ENCODE peak calls at places on chromosomes 7 and 10, in six cellular contexts. One of them, this sample, is unnamed.
A peak's percentile ranks its signal among the peaks of the same experiment; 100 is the strongest.

GRCh38 chr10:93790454-93790853 is 32.7 kb downstream of the LGI1 start:
- DNase-seq in brain microvascular endothelial cell: no peak
- DNase-seq in OCI-LY7: no peak
- DNase-seq in activated CD4-positive, alpha-beta T cell treated with anti-CD3 and anti-CD28 coated beads for 36 hours: no peak
- DNase-seq in activated CD8-positive, alpha-beta memory T cell treated with anti-CD3 and anti-CD28 coated beads for 48 hours: no peak
- DNase-seq in CD8-positive, alpha-beta memory T cell: no peak
- DNase-seq in this sample: no peak

GRCh38 chr10:15436696-15437095 is 65.6 kb upstream of the FAM171A1 start:
- DNase-seq in brain microvascular endothelial cell: peak; percentile 56
- DNase-seq in OCI-LY7: no peak
- DNase-seq in activated CD4-positive, alpha-beta T cell treated with anti-CD3 and anti-CD28 coated beads for 36 hours: no peak
- DNase-seq in activated CD8-positive, alpha-beta memory T cell treated with anti-CD3 and anti-CD28 coated beads for 48 hours: no peak
- DNase-seq in CD8-positive, alpha-beta memory T cell: no peak
- DNase-seq in this sample: no peak

GRCh38 chr10:132208489-132209050 is 21.8 kb downstream of the DPYSL4 start:
- DNase-seq in brain microvascular endothelial cell: no peak
- DNase-seq in OCI-LY7: no peak
- DNase-seq in activated CD4-positive, alpha-beta T cell treated with anti-CD3 and anti-CD28 coated beads for 36 hours: no peak
- DNase-seq in activated CD8-positive, alpha-beta memory T cell treated with anti-CD3 and anti-CD28 coated beads for 48 hours: no peak
- DNase-seq in CD8-positive, alpha-beta memory T cell: no peak
- DNase-seq in this sample: no peak

GRCh38 chr10:102781089-102781920 is 37.6 kb downstream of the WBP1L start:
- DNase-seq in brain microvascular endothelial cell: no peak
- DNase-seq in OCI-LY7: no peak
- DNase-seq in activated CD4-positive, alpha-beta T cell treated with anti-CD3 and anti-CD28 coated beads for 36 hours: no peak
- DNase-seq in activated CD8-positive, alpha-beta memory T cell treated with anti-CD3 and anti-CD28 coated beads for 48 hours: no peak
- DNase-seq in CD8-positive, alpha-beta memory T cell: no peak
- DNase-seq in this sample: no peak

GRCh38 chr7:30556854-30557644 is 37.6 kb upstream of the GARS1 start:
- DNase-seq in brain microvascular endothelial cell: peak; percentile 27
- DNase-seq in OCI-LY7: no peak
- DNase-seq in activated CD4-positive, alpha-beta T cell treated with anti-CD3 and anti-CD28 coated beads for 36 hours: no peak
- DNase-seq in activated CD8-positive, alpha-beta memory T cell treated with anti-CD3 and anti-CD28 coated beads for 48 hours: no peak
- DNase-seq in CD8-positive, alpha-beta memory T cell: no peak
- DNase-seq in this sample: no peak

GRCh38 chr7:45421096-45421495 is 153.1 kb upstream of the ADCY1 start:
- DNase-seq in brain microvascular endothelial cell: no peak
- DNase-seq in OCI-LY7: no peak
- DNase-seq in activated CD4-positive, alpha-beta T cell treated with anti-CD3 and anti-CD28 coated beads for 36 hours: no peak
- DNase-seq in activated CD8-positive, alpha-beta memory T cell treated with anti-CD3 and anti-CD28 coated beads for 48 hours: no peak
- DNase-seq in CD8-positive, alpha-beta memory T cell: no peak
- DNase-seq in this sample: no peak

GRCh38 chr10:76736392-76736791 is 901.2 kb downstream of the KCNMA1 start:
- DNase-seq in brain microvascular endothelial cell: no peak
- DNase-seq in OCI-LY7: no peak
- DNase-seq in activated CD4-positive, alpha-beta T cell treated with anti-CD3 and anti-CD28 coated beads for 36 hours: no peak
- DNase-seq in activated CD8-positive, alpha-beta memory T cell treated with anti-CD3 and anti-CD28 coated beads for 48 hours: no peak
- DNase-seq in CD8-positive, alpha-beta memory T cell: peak; percentile 12
- DNase-seq in this sample: no peak

GRCh38 chr7:139886206-139886605 is 57.1 kb downstream of the TBXAS1 start:
- DNase-seq in brain microvascular endothelial cell: no peak
- DNase-seq in OCI-LY7: no peak
- DNase-seq in activated CD4-positive, alpha-beta T cell treated with anti-CD3 and anti-CD28 coated beads for 36 hours: no peak
- DNase-seq in activated CD8-positive, alpha-beta memory T cell treated with anti-CD3 and anti-CD28 coated beads for 48 hours: no peak
- DNase-seq in CD8-positive, alpha-beta memory T cell: no peak
- DNase-seq in this sample: no peak

GRCh38 chr7:34696415-34696814 is 38.4 kb downstream of the NPSR1 start:
- DNase-seq in brain microvascular endothelial cell: no peak
- DNase-seq in OCI-LY7: no peak
- DNase-seq in activated CD4-positive, alpha-beta T cell treated with anti-CD3 and anti-CD28 coated beads for 36 hours: no peak
- DNase-seq in activated CD8-positive, alpha-beta memory T cell treated with anti-CD3 and anti-CD28 coated beads for 48 hours: no peak
- DNase-seq in CD8-positive, alpha-beta memory T cell: no peak
- DNase-seq in this sample: no peak

GRCh38 chr10:29873941-29874340 is 185.4 kb downstream of the JCAD start:
- DNase-seq in brain microvascular endothelial cell: peak; percentile 31
- DNase-seq in OCI-LY7: no peak
- DNase-seq in activated CD4-positive, alpha-beta T cell treated with anti-CD3 and anti-CD28 coated beads for 36 hours: no peak
- DNase-seq in activated CD8-positive, alpha-beta memory T cell treated with anti-CD3 and anti-CD28 coated beads for 48 hours: no peak
- DNase-seq in CD8-positive, alpha-beta memory T cell: no peak
- DNase-seq in this sample: no peak

GRCh38 chr7:71625534-71625933 is 493.6 kb downstream of the GALNT17 start:
- DNase-seq in brain microvascular endothelial cell: no peak
- DNase-seq in OCI-LY7: no peak
- DNase-seq in activated CD4-positive, alpha-beta T cell treated with anti-CD3 and anti-CD28 coated beads for 36 hours: no peak
- DNase-seq in activated CD8-positive, alpha-beta memory T cell treated with anti-CD3 and anti-CD28 coated beads for 48 hours: no peak
- DNase-seq in CD8-positive, alpha-beta memory T cell: no peak
- DNase-seq in this sample: no peak

GRCh38 chr10:80596391-80597257 is 58.9 kb downstream of the SH2D4B start:
- DNase-seq in brain microvascular endothelial cell: peak; percentile 50
- DNase-seq in OCI-LY7: peak; percentile 57
- DNase-seq in activated CD4-positive, alpha-beta T cell treated with anti-CD3 and anti-CD28 coated beads for 36 hours: peak; percentile 51
- DNase-seq in activated CD8-positive, alpha-beta memory T cell treated with anti-CD3 and anti-CD28 coated beads for 48 hours: no peak
- DNase-seq in CD8-positive, alpha-beta memory T cell: peak; percentile 19
- DNase-seq in this sample: no peak

GRCh38 chr7:152435384-152436278 is at the start of gene KMT2C:
- DNase-seq in brain microvascular endothelial cell: peak; percentile 13
- DNase-seq in OCI-LY7: peak; percentile 58
- DNase-seq in activated CD4-positive, alpha-beta T cell treated with anti-CD3 and anti-CD28 coated beads for 36 hours: peak; percentile 71
- DNase-seq in activated CD8-positive, alpha-beta memory T cell treated with anti-CD3 and anti-CD28 coated beads for 48 hours: peak; percentile 10
- DNase-seq in CD8-positive, alpha-beta memory T cell: peak; percentile 54
- DNase-seq in this sample: no peak

GRCh38 chr10:56782503-56782902 is 421.4 kb upstream of the ZWINT start:
- DNase-seq in brain microvascular endothelial cell: no peak
- DNase-seq in OCI-LY7: no peak
- DNase-seq in activated CD4-positive, alpha-beta T cell treated with anti-CD3 and anti-CD28 coated beads for 36 hours: no peak
- DNase-seq in activated CD8-positive, alpha-beta memory T cell treated with anti-CD3 and anti-CD28 coated beads for 48 hours: no peak
- DNase-seq in CD8-positive, alpha-beta memory T cell: no peak
- DNase-seq in this sample: no peak

GRCh38 chr7:92632791-92633190 is 42.6 kb upstream of the FAM133B start:
- DNase-seq in brain microvascular endothelial cell: no peak
- DNase-seq in OCI-LY7: no peak
- DNase-seq in activated CD4-positive, alpha-beta T cell treated with anti-CD3 and anti-CD28 coated beads for 36 hours: no peak
- DNase-seq in activated CD8-positive, alpha-beta memory T cell treated with anti-CD3 and anti-CD28 coated beads for 48 hours: no peak
- DNase-seq in CD8-positive, alpha-beta memory T cell: no peak
- DNase-seq in this sample: no peak

GRCh38 chr10:46549171-46550075 is 7.0 kb downstream of the GPRIN2 start:
- DNase-seq in brain microvascular endothelial cell: no peak
- DNase-seq in OCI-LY7: no peak
- DNase-seq in activated CD4-positive, alpha-beta T cell treated with anti-CD3 and anti-CD28 coated beads for 36 hours: no peak
- DNase-seq in activated CD8-positive, alpha-beta memory T cell treated with anti-CD3 and anti-CD28 coated beads for 48 hours: no peak
- DNase-seq in CD8-positive, alpha-beta memory T cell: no peak
- DNase-seq in this sample: no peak

GRCh38 chr10:21184216-21184615 is 287.1 kb upstream of the NEBL start:
- DNase-seq in brain microvascular endothelial cell: peak; percentile 52
- DNase-seq in OCI-LY7: no peak
- DNase-seq in activated CD4-positive, alpha-beta T cell treated with anti-CD3 and anti-CD28 coated beads for 36 hours: no peak
- DNase-seq in activated CD8-positive, alpha-beta memory T cell treated with anti-CD3 and anti-CD28 coated beads for 48 hours: no peak
- DNase-seq in CD8-positive, alpha-beta memory T cell: no peak
- DNase-seq in this sample: no peak

GRCh38 chr10:71078454-71079145 is 133.8 kb upstream of the UNC5B start:
- DNase-seq in brain microvascular endothelial cell: no peak
- DNase-seq in OCI-LY7: no peak
- DNase-seq in activated CD4-positive, alpha-beta T cell treated with anti-CD3 and anti-CD28 coated beads for 36 hours: peak; percentile 1
- DNase-seq in activated CD8-positive, alpha-beta memory T cell treated with anti-CD3 and anti-CD28 coated beads for 48 hours: no peak
- DNase-seq in CD8-positive, alpha-beta memory T cell: no peak
- DNase-seq in this sample: peak; percentile 36

GRCh38 chr7:12111461-12112405 is 99.4 kb upstream of the TMEM106B start:
- DNase-seq in brain microvascular endothelial cell: no peak
- DNase-seq in OCI-LY7: no peak
- DNase-seq in activated CD4-positive, alpha-beta T cell treated with anti-CD3 and anti-CD28 coated beads for 36 hours: peak; percentile 32
- DNase-seq in activated CD8-positive, alpha-beta memory T cell treated with anti-CD3 and anti-CD28 coated beads for 48 hours: no peak
- DNase-seq in CD8-positive, alpha-beta memory T cell: peak; percentile 4
- DNase-seq in this sample: no peak

GRCh38 chr7:66720571-66720970 is 20.0 kb upstream of the RABGEF1 start:
- DNase-seq in brain microvascular endothelial cell: no peak
- DNase-seq in OCI-LY7: peak; percentile 8
- DNase-seq in activated CD4-positive, alpha-beta T cell treated with anti-CD3 and anti-CD28 coated beads for 36 hours: no peak
- DNase-seq in activated CD8-positive, alpha-beta memory T cell treated with anti-CD3 and anti-CD28 coated beads for 48 hours: no peak
- DNase-seq in CD8-positive, alpha-beta memory T cell: no peak
- DNase-seq in this sample: no peak

GRCh38 chr10:43524434-43525247 is 49.8 kb downstream of the ZNF239 start:
- DNase-seq in brain microvascular endothelial cell: no peak
- DNase-seq in OCI-LY7: no peak
- DNase-seq in activated CD4-positive, alpha-beta T cell treated with anti-CD3 and anti-CD28 coated beads for 36 hours: no peak
- DNase-seq in activated CD8-positive, alpha-beta memory T cell treated with anti-CD3 and anti-CD28 coated beads for 48 hours: no peak
- DNase-seq in CD8-positive, alpha-beta memory T cell: no peak
- DNase-seq in this sample: no peak

GRCh38 chr10:93150289-93150688 is 76.6 kb downstream of the CYP26A1 start:
- DNase-seq in brain microvascular endothelial cell: no peak
- DNase-seq in OCI-LY7: no peak
- DNase-seq in activated CD4-positive, alpha-beta T cell treated with anti-CD3 and anti-CD28 coated beads for 36 hours: peak; percentile 36
- DNase-seq in activated CD8-positive, alpha-beta memory T cell treated with anti-CD3 and anti-CD28 coated beads for 48 hours: no peak
- DNase-seq in CD8-positive, alpha-beta memory T cell: no peak
- DNase-seq in this sample: no peak

GRCh38 chr7:77538186-77538907 is 1.3 kb downstream of the PTPN12 start:
- DNase-seq in brain microvascular endothelial cell: peak; percentile 89
- DNase-seq in OCI-LY7: no peak
- DNase-seq in activated CD4-positive, alpha-beta T cell treated with anti-CD3 and anti-CD28 coated beads for 36 hours: peak; percentile 30
- DNase-seq in activated CD8-positive, alpha-beta memory T cell treated with anti-CD3 and anti-CD28 coated beads for 48 hours: no peak
- DNase-seq in CD8-positive, alpha-beta memory T cell: peak; percentile 2
- DNase-seq in this sample: peak; percentile 95

GRCh38 chr10:44809652-44810051 is 101.5 kb upstream of the TMEM72 start:
- DNase-seq in brain microvascular endothelial cell: no peak
- DNase-seq in OCI-LY7: no peak
- DNase-seq in activated CD4-positive, alpha-beta T cell treated with anti-CD3 and anti-CD28 coated beads for 36 hours: no peak
- DNase-seq in activated CD8-positive, alpha-beta memory T cell treated with anti-CD3 and anti-CD28 coated beads for 48 hours: no peak
- DNase-seq in CD8-positive, alpha-beta memory T cell: no peak
- DNase-seq in this sample: no peak

GRCh38 chr7:44921607-44922350 is 36.4 kb upstream of the PURB start:
- DNase-seq in brain microvascular endothelial cell: peak; percentile 71
- DNase-seq in OCI-LY7: peak; percentile 86
- DNase-seq in activated CD4-positive, alpha-beta T cell treated with anti-CD3 and anti-CD28 coated beads for 36 hours: peak; percentile 99
- DNase-seq in activated CD8-positive, alpha-beta memory T cell treated with anti-CD3 and anti-CD28 coated beads for 48 hours: peak; percentile 99
- DNase-seq in CD8-positive, alpha-beta memory T cell: peak; percentile 82
- DNase-seq in this sample: peak; percentile 96

GRCh38 chr10:1035201-1035600 is 9.5 kb upstream of the IDI2 start:
- DNase-seq in brain microvascular endothelial cell: no peak
- DNase-seq in OCI-LY7: no peak
- DNase-seq in activated CD4-positive, alpha-beta T cell treated with anti-CD3 and anti-CD28 coated beads for 36 hours: no peak
- DNase-seq in activated CD8-positive, alpha-beta memory T cell treated with anti-CD3 and anti-CD28 coated beads for 48 hours: no peak
- DNase-seq in CD8-positive, alpha-beta memory T cell: no peak
- DNase-seq in this sample: no peak

GRCh38 chr10:130353928-130354327 is 217.7 kb downstream of the GLRX3 start:
- DNase-seq in brain microvascular endothelial cell: no peak
- DNase-seq in OCI-LY7: no peak
- DNase-seq in activated CD4-positive, alpha-beta T cell treated with anti-CD3 and anti-CD28 coated beads for 36 hours: no peak
- DNase-seq in activated CD8-positive, alpha-beta memory T cell treated with anti-CD3 and anti-CD28 coated beads for 48 hours: no peak
- DNase-seq in CD8-positive, alpha-beta memory T cell: no peak
- DNase-seq in this sample: no peak

GRCh38 chr7:79604841-79605240 is 151.4 kb upstream of the MAGI2 start:
- DNase-seq in brain microvascular endothelial cell: no peak
- DNase-seq in OCI-LY7: no peak
- DNase-seq in activated CD4-positive, alpha-beta T cell treated with anti-CD3 and anti-CD28 coated beads for 36 hours: no peak
- DNase-seq in activated CD8-positive, alpha-beta memory T cell treated with anti-CD3 and anti-CD28 coated beads for 48 hours: no peak
- DNase-seq in CD8-positive, alpha-beta memory T cell: no peak
- DNase-seq in this sample: no peak

GRCh38 chr10:103854687-103855423 is 521 bp downstream of the SH3PXD2A start:
- DNase-seq in brain microvascular endothelial cell: no peak
- DNase-seq in OCI-LY7: no peak
- DNase-seq in activated CD4-positive, alpha-beta T cell treated with anti-CD3 and anti-CD28 coated beads for 36 hours: peak; percentile 48
- DNase-seq in activated CD8-positive, alpha-beta memory T cell treated with anti-CD3 and anti-CD28 coated beads for 48 hours: no peak
- DNase-seq in CD8-positive, alpha-beta memory T cell: no peak
- DNase-seq in this sample: no peak

GRCh38 chr7:100575746-100576383 is 2.2 kb upstream of the SAP25 start:
- DNase-seq in brain microvascular endothelial cell: no peak
- DNase-seq in OCI-LY7: no peak
- DNase-seq in activated CD4-positive, alpha-beta T cell treated with anti-CD3 and anti-CD28 coated beads for 36 hours: no peak
- DNase-seq in activated CD8-positive, alpha-beta memory T cell treated with anti-CD3 and anti-CD28 coated beads for 48 hours: no peak
- DNase-seq in CD8-positive, alpha-beta memory T cell: no peak
- DNase-seq in this sample: no peak

GRCh38 chr10:70985824-70986336 is 97.5 kb upstream of the PCBD1 start:
- DNase-seq in brain microvascular endothelial cell: no peak
- DNase-seq in OCI-LY7: no peak
- DNase-seq in activated CD4-positive, alpha-beta T cell treated with anti-CD3 and anti-CD28 coated beads for 36 hours: no peak
- DNase-seq in activated CD8-positive, alpha-beta memory T cell treated with anti-CD3 and anti-CD28 coated beads for 48 hours: no peak
- DNase-seq in CD8-positive, alpha-beta memory T cell: peak; percentile 10
- DNase-seq in this sample: no peak

GRCh38 chr10:4249841-4250496 is 465.0 kb upstream of the KLF6 start:
- DNase-seq in brain microvascular endothelial cell: no peak
- DNase-seq in OCI-LY7: no peak
- DNase-seq in activated CD4-positive, alpha-beta T cell treated with anti-CD3 and anti-CD28 coated beads for 36 hours: no peak
- DNase-seq in activated CD8-positive, alpha-beta memory T cell treated with anti-CD3 and anti-CD28 coated beads for 48 hours: no peak
- DNase-seq in CD8-positive, alpha-beta memory T cell: no peak
- DNase-seq in this sample: no peak

GRCh38 chr10:63064706-63065105 is 68.4 kb upstream of the NRBF2 start:
- DNase-seq in brain microvascular endothelial cell: no peak
- DNase-seq in OCI-LY7: no peak
- DNase-seq in activated CD4-positive, alpha-beta T cell treated with anti-CD3 and anti-CD28 coated beads for 36 hours: no peak
- DNase-seq in activated CD8-positive, alpha-beta memory T cell treated with anti-CD3 and anti-CD28 coated beads for 48 hours: no peak
- DNase-seq in CD8-positive, alpha-beta memory T cell: no peak
- DNase-seq in this sample: no peak

GRCh38 chr10:122931088-122931958 is 20.9 kb downstream of the FAM24A start:
- DNase-seq in brain microvascular endothelial cell: no peak
- DNase-seq in OCI-LY7: no peak
- DNase-seq in activated CD4-positive, alpha-beta T cell treated with anti-CD3 and anti-CD28 coated beads for 36 hours: no peak
- DNase-seq in activated CD8-positive, alpha-beta memory T cell treated with anti-CD3 and anti-CD28 coated beads for 48 hours: no peak
- DNase-seq in CD8-positive, alpha-beta memory T cell: no peak
- DNase-seq in this sample: no peak